ENCODE peak calls at places on chromosome X, in ten cellular contexts. B is HTR-8/SVneo; O is BJ; G is fibroblast of the conjunctiva; R is PC-9; N is T47D; D is cardiac fibroblast; A is GM12865; M is activated CD4-positive, alpha-beta T cell treated with anti-CD3 and anti-CD28 coated beads, Interleukin-2, amount 50 U/mL, for 1 hour; X is NCI-H510A. E is an unnamed sample.

GRCh38 chrX:49760288-49760885 is 64.6 kb upstream of the PAGE1 start:
- DNase-seq in B (no peak), O (no peak), G (no peak), R (no peak), N (no peak), D (no peak), A (no peak), M (no peak), X (no peak), E (no peak)

GRCh38 chrX:133590703-133591505 is 175.6 kb upstream of the GPC4 start:
- DNase-seq in B (no peak), O (no peak), G (no peak), R (no peak), N (no peak), D (no peak), A (no peak), M (no peak), X (no peak), E (no peak)

GRCh38 chrX:15447985-15448639 is 45.0 kb downstream of the PIR start:
- DNase-seq in B (no peak), O (no peak), G (no peak), R (no peak), N (no peak), D (no peak), A (no peak), M (no peak), X (no peak), E (no peak)

GRCh38 chrX:1433646-1434357 is 18.9 kb downstream of the ASMTL start:
- DNase-seq in B (no peak), O (no peak), G (no peak), R (no peak), N (no peak), D (no peak), A (no peak), M (no peak), X (no peak), E (no peak)

GRCh38 chrX:24874604-24875247 is 141.0 kb downstream of the ARX start:
- DNase-seq in B (no peak), O (no peak), G (no peak), R (no peak), N (no peak), D (no peak), A (no peak), M (no peak), X (no peak), E (no peak)

GRCh38 chrX:119753639-119754257 is 4.6 kb upstream of the SOWAHD start:
- DNase-seq in B (no peak), O (no peak), G (peak; percentile 21), R (peak; percentile 64), N (peak; percentile 65), D (peak; percentile 57), A (peak; percentile 77), M (peak; percentile 40), X (no peak), E (peak; percentile 53)

GRCh38 chrX:13044441-13044840 is at the start of gene FAM9C:
- DNase-seq in B (no peak), O (no peak), G (no peak), R (no peak), N (no peak), D (no peak), A (no peak), M (no peak), X (no peak), E (no peak)

GRCh38 chrX:110201799-110202198 is 116.1 kb downstream of the AMMECR1 start:
- DNase-seq in B (no peak), O (no peak), G (no peak), R (no peak), N (no peak), D (no peak), A (no peak), M (no peak), X (no peak), E (no peak)

GRCh38 chrX:46569621-46570020 is 3.9 kb upstream of the CHST7 start:
- DNase-seq in B (no peak), O (no peak), G (no peak), R (no peak), N (no peak), D (no peak), A (no peak), M (no peak), X (no peak), E (no peak)

GRCh38 chrX:40468033-40468979 is 112.5 kb upstream of the ATP6AP2 start:
- DNase-seq in B (peak; percentile 26), O (no peak), G (no peak), R (peak; percentile 34), N (peak; percentile 93), D (peak; percentile 70), A (peak; percentile 79), M (peak; percentile 12), X (peak; percentile 57), E (no peak)

GRCh38 chrX:10177620-10178019 is 20.8 kb downstream of the CLCN4 start:
- DNase-seq in B (no peak), O (peak; percentile 27), G (no peak), R (no peak), N (no peak), D (peak; percentile 43), A (no peak), M (no peak), X (no peak), E (no peak)

GRCh38 chrX:41490446-41490845 is 43.3 kb downstream of the NYX start:
- DNase-seq in B (no peak), O (no peak), G (no peak), R (no peak), N (no peak), D (no peak), A (no peak), M (no peak), X (no peak), E (no peak)

GRCh38 chrX:16112428-16112827 is 10.9 kb upstream of the GRPR start:
- DNase-seq in B (no peak), O (no peak), G (no peak), R (no peak), N (peak; percentile 59), D (no peak), A (no peak), M (no peak), X (no peak), E (no peak)

GRCh38 chrX:85698921-85699320 is 319.5 kb upstream of the POF1B start:
- DNase-seq in B (no peak), O (no peak), G (no peak), R (no peak), N (no peak), D (no peak), A (no peak), M (no peak), X (no peak), E (no peak)

GRCh38 chrX:112830540-112830939 is 10.1 kb downstream of the AMOT start:
- DNase-seq in B (no peak), O (no peak), G (no peak), R (peak; percentile 74), N (no peak), D (no peak), A (no peak), M (no peak), X (no peak), E (no peak)

GRCh38 chrX:11040405-11040804 is 70.7 kb upstream of the HCCS start:
- DNase-seq in B (no peak), O (no peak), G (no peak), R (no peak), N (peak; percentile 23), D (peak; percentile 12), A (no peak), M (no peak), X (no peak), E (no peak)

GRCh38 chrX:66915893-66916292 is 277.0 kb upstream of the EDA2R start:
- DNase-seq in B (no peak), O (no peak), G (no peak), R (no peak), N (peak; percentile 9), D (no peak), A (no peak), M (no peak), X (no peak), E (no peak)

GRCh38 chrX:9362529-9362928 is 102.3 kb upstream of the TBL1X start:
- DNase-seq in B (no peak), O (no peak), G (no peak), R (no peak), N (no peak), D (no peak), A (no peak), M (no peak), X (no peak), E (no peak)